ENCODE peak calls at places on chromosomes 2 and 18, in six cellular contexts. L, G, Y, B, Q and T are unnamed samples.
A peak's percentile ranks its signal among the peaks of the same experiment; 100 is the strongest.

GRCh38 chr2:112750560-112750843 is 13.9 kb downstream of the CKAP2L start:
- DNase-seq in Y (no peak), G (no peak), Q (no peak), B (no peak), L (no peak), T (no peak)

GRCh38 chr2:8004250-8004681 is 677.6 kb upstream of the ID2 start:
- DNase-seq in B (no peak), L (peak; percentile 70), Q (peak; percentile 96), G (peak; percentile 79), Y (peak; percentile 39), T (no peak)

GRCh38 chr2:23454501-23455120 is 69.6 kb downstream of the KLHL29 start:
- DNase-seq in L (peak; percentile 59), Y (no peak), B (no peak), G (no peak), Q (no peak), T (no peak)

GRCh38 chr2:113602869-113603466 is 24.1 kb upstream of the RABL2A start:
- DNase-seq in Y (no peak), B (no peak), G (no peak), L (peak; percentile 28), Q (no peak), T (no peak)

GRCh38 chr2:220876074-220876824 is 695.9 kb downstream of the EPHA4 start:
- DNase-seq in Q (no peak), B (no peak), Y (no peak), G (no peak), L (no peak), T (no peak)

GRCh38 chr2:233000886-233001750 is 11.9 kb downstream of the NGEF start:
- DNase-seq in Y (no peak), L (no peak), B (no peak), Q (no peak), G (no peak), T (no peak)

GRCh38 chr2:30226144-30227032 is 4.9 kb upstream of the LBH start:
- DNase-seq in L (no peak), Y (no peak), G (no peak), B (no peak), Q (no peak), T (no peak)

GRCh38 chr2:188050716-188051115 is 241.0 kb upstream of the GULP1 start:
- DNase-seq in B (no peak), L (no peak), Y (no peak), Q (no peak), G (no peak), T (no peak)

GRCh38 chr18:29501952-29502351 is 1325.0 kb upstream of the CDH2 start:
- DNase-seq in Q (no peak), B (no peak), L (no peak), G (no peak), Y (no peak), T (no peak)

GRCh38 chr2:60515751-60516226 is 37.7 kb downstream of the BCL11A start:
- DNase-seq in L (peak; percentile 87), Y (peak; percentile 34), G (no peak), B (no peak), Q (no peak), T (no peak)

GRCh38 chr2:137192366-137193315 is 427.3 kb downstream of the THSD7B start:
- DNase-seq in B (no peak), Q (no peak), L (no peak), Y (no peak), G (no peak), T (no peak)

GRCh38 chr2:38626326-38627031 is 23.8 kb upstream of the HNRNPLL start:
- DNase-seq in Y (no peak), G (no peak), L (peak; percentile 78), Q (peak; percentile 32), B (no peak), T (no peak)

GRCh38 chr2:111168528-111168929 is 47.8 kb downstream of the BCL2L11 start:
- DNase-seq in L (peak; percentile 68), Q (peak; percentile 91), Y (peak; percentile 70), B (peak; percentile 48), G (peak; percentile 71), T (peak; percentile 60)

GRCh38 chr2:673615-674318 is 3.4 kb downstream of the TMEM18 start:
- DNase-seq in L (no peak), G (no peak), Q (no peak), Y (no peak), B (no peak), T (peak; percentile 28)

GRCh38 chr18:11906181-11906580 is 1.9 kb downstream of the MPPE1 start:
- DNase-seq in G (no peak), Q (no peak), L (no peak), Y (no peak), B (no peak), T (no peak)

GRCh38 chr2:237453671-237454070 is 33.4 kb upstream of the MLPH start:
- DNase-seq in L (no peak), Y (no peak), B (no peak), G (no peak), Q (no peak), T (no peak)

GRCh38 chr18:36895606-36896005 is 66.7 kb downstream of the KIAA1328 start:
- DNase-seq in Q (peak; percentile 80), L (no peak), Y (no peak), G (no peak), B (no peak), T (no peak)

GRCh38 chr2:95315801-95316411 is 18.8 kb downstream of the KCNIP3 start:
- DNase-seq in L (no peak), B (no peak), Y (no peak), G (no peak), Q (no peak), T (peak; percentile 74)

GRCh38 chr2:74459377-74460118 is 1.3 kb downstream of the WBP1 start:
- DNase-seq in B (no peak), Q (no peak), G (no peak), L (no peak), Y (no peak), T (no peak)

GRCh38 chr2:43075054-43075593 is 151.3 kb downstream of the ZFP36L2 start:
- DNase-seq in L (no peak), B (no peak), G (peak; percentile 89), Y (peak; percentile 78), Q (no peak), T (peak; percentile 82)

GRCh38 chr2:216341151-216341550 is 31.1 kb downstream of the MARCHF4 start:
- DNase-seq in L (no peak), Y (no peak), Q (no peak), B (no peak), G (no peak), T (no peak)

GRCh38 chr2:233817995-233818638 is 36.2 kb downstream of the HJURP start:
- DNase-seq in G (no peak), Q (no peak), Y (no peak), B (no peak), L (no peak), T (no peak)

GRCh38 chr2:85886585-85886984 is 2.2 kb downstream of the ST3GAL5 start:
- DNase-seq in Y (peak; percentile 59), B (no peak), Q (no peak), L (peak; percentile 80), G (peak; percentile 87), T (peak; percentile 78)
- TF ChIP-seq POLR2A in Y (no peak), B (no peak), Q (no peak), L (no peak), G (peak; percentile 83), T (no peak)

DNA sequence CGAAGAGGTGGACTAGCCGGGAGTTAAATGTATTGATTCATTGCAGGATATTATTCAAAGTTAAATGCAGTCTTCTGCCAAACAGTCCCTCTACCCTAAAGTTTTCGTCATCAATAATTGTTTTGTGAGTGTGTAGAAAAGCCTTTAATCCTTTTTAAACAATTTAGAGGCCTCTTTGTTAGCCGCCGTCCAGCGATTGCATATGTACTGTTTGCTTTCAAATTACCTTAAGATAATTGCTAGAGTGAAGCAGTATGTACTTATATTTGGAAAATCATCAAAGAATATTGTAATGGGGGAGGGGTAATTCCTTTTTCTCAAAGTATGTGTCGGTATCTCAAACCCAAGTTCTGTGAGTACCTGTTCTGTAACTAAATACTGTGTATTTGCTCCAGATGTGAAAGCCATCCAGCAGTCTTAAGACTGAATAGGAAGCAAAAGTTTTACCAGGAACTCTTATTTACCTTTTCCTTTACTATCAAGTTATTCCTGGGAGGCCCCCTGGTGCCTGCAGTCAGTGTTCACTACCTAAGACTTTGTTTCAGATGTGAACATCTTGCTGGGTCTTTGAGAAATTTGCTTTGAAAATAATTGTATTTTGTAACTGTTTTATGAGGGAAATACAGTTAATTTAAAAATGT is 1.5 kb downstream of the PPP1CB start:
- DNase-seq in Q (peak; percentile 55), L (peak; percentile 68), Y (peak; percentile 74), G (peak; percentile 38), B (peak; percentile 42), T (peak; percentile 23)
- TF ChIP-seq POLR2A in Q (no peak), L (no peak), Y (peak; percentile 50), G (no peak), B (no peak), T (no peak)

DNA sequence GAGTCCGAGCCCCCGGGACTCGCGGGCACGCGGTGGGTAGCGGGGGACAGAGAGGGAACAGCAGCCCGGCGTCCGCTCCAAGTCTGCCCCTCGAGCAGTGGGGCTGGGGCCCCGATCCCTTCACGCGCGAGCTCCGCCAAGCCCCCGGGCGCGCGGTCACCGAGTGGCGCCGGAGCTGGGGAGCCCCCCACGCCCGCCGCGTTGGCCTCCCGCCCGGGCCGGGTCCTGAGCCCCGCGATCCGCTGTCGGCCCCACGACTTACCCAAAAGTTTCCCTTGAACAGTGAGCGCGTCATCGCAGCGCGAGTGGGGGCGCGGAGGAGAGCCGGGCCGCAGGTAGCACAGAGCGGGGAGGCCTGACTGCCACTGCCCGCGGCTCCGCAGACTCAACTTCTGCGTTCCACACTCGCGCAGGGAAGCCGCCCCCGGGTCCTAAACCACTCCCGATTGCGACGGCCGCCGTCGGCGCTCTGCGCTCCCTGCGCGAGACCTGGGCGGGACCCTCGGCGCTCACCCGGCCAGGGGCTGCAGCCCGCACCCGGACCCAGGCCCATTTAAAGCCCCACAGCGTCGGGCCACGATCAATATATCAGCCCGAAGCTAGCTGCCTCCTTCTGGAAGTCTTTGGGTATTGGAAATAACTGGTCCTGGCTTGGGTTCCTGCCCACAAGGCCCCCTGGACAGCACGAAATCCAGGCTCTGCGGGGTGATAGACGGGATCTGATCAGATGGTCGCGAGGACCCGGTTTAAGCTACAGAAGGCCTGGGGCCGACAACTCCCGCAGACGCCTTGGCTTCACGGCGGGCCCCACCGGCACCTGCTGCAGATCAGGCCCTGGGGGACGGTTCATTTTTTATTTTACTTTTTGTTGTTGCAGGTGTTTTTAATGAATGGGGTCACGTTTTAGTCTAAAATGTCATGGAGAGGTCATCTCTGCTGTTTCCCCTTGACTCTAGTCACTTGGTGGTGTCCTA is at the start of gene PSTPIP2:
- DNase-seq in L (no peak), Q (peak; percentile 87), G (peak; percentile 77), B (peak; percentile 22), Y (peak; percentile 71), T (peak; percentile 48)
- TF ChIP-seq POLR2A in L (no peak), Q (peak; percentile 68), G (peak; percentile 59), B (no peak), Y (peak; percentile 58), T (peak; percentile 33)

DNA sequence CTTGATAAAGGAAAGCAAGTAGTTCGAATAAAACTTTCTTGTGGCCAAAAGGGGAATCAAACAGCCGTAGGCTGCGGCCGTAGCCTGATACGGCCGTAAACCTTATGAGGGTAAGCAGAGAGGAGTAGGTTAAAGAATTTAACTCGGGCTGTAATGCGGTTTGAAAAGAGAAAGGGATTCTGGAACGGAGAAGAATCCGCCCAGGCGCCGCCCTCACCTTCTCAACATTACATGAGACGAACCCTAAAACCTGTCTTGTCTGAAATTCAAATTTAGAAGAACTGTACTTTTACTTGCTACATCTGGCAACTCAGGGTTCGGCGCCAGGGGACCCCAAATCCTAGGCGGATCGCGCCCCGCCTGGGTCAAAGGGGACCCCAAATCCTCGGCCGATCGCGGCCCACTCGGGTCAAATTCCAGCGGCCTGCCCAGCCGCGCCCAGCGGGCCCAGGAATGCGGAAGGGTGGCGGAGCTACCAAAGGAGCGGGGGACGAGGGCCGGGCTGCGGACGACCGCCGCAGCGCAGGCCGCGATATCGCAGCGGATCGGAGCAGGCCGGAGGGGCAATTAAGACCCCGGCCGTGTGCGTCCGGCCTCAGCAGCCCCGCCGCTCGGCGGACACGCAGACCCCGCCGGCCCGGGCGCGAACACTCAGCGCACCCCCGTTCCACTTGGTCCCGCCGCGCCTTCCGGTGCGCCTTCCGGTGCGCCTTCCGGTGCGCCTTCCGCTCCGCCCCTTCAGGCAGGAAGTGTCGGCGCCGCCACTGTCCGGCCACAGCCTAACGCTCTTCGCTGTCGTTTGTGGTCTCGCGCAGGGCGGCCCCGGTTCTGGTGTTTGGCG is at the start of gene MYL12B:
- DNase-seq in Q (peak; percentile 92), L (peak; percentile 91), Y (peak; percentile 77), B (peak; percentile 62), G (peak; percentile 82), T (peak; percentile 49)
- TF ChIP-seq POLR2A in Q (peak; percentile 92), L (peak; percentile 54), Y (peak; percentile 94), B (peak; percentile 25), G (peak; percentile 74), T (peak; percentile 90)